ENCODE peak calls at places on chromosomes 12 and 14, in four cellular contexts. Y is H1, D is H9, X is IMR-90. N is an unnamed sample.

GRCh38 chr14:68695326-68695768 is 97.5 kb downstream of the ZFP36L1 start:
- DNase-seq in Y (no peak), D (no peak), X (peak), N (no peak)

GRCh38 chr12:131097247-131098177 is 143.8 kb downstream of the ADGRD1 start:
- DNase-seq in Y (no peak), D (peak), X (no peak), N (no peak)

GRCh38 chr14:23308721-23309445 is 2.2 kb downstream of the BCL2L2 start:
- DNase-seq in Y (no peak), D (no peak), X (no peak), N (no peak)

GRCh38 chr14:100738704-100739131 is 12.0 kb downstream of the DLK1 start:
- DNase-seq in Y (no peak), D (peak), X (no peak), N (no peak)

GRCh38 chr14:77238996-77239395 is 32.0 kb downstream of the NGB start:
- DNase-seq in Y (no peak), D (no peak), X (no peak), N (no peak)

GRCh38 chr12:44148936-44149335 is 313.1 kb downstream of the TMEM117 start:
- DNase-seq in Y (no peak), D (no peak), X (no peak), N (no peak)

GRCh38 chr14:55556929-55557623 is 22.9 kb upstream of the KTN1 start:
- DNase-seq in Y (no peak), D (no peak), X (peak), N (peak)

GRCh38 chr12:92502417-92503028 is 200.3 kb upstream of the PLEKHG7 start:
- DNase-seq in Y (no peak), D (no peak), X (no peak), N (peak)

GRCh38 chr14:25400607-25401206 is 350.8 kb upstream of the STXBP6 start:
- DNase-seq in Y (peak), D (peak), X (peak), N (peak)

GRCh38 chr14:97848351-97848980 is 1051.3 kb downstream of the VRK1 start:
- DNase-seq in Y (peak), D (no peak), X (no peak), N (peak)

GRCh38 chr12:20368653-20369163 is 371 bp downstream of the PDE3A start:
- DNase-seq in Y (no peak), D (peak), X (peak), N (peak)

GRCh38 chr14:60164404-60164716 is 838 bp downstream of the DHRS7 start:
- DNase-seq in Y (no peak), D (no peak), X (no peak), N (no peak)

GRCh38 chr12:41532072-41532471 is 344.0 kb downstream of the PDZRN4 start:
- DNase-seq in Y (no peak), D (no peak), X (peak), N (no peak)

GRCh38 chr14:32576088-32576795 is 247.1 kb downstream of the AKAP6 start:
- DNase-seq in Y (no peak), D (peak), X (peak), N (peak)

GRCh38 chr14:70289138-70289537 is 70.3 kb downstream of the COX16 start:
- DNase-seq in Y (no peak), D (no peak), X (no peak), N (no peak)

GRCh38 chr12:68871899-68872298 is 61.1 kb downstream of the CPM start:
- DNase-seq in Y (no peak), D (no peak), X (peak), N (peak)

GRCh38 chr12:96061864-96062453 is 26.6 kb upstream of the LTA4H start:
- DNase-seq in Y (peak), D (peak), X (peak), N (peak)

GRCh38 chr12:25796523-25797000 is 161.9 kb upstream of the RASSF8 start:
- DNase-seq in Y (no peak), D (no peak), X (peak), N (peak)

GRCh38 chr12:18079541-18080230 is 10.3 kb downstream of the RERGL start:
- DNase-seq in Y (no peak), D (no peak), X (no peak), N (peak)

GRCh38 chr12:122064780-122065588 is 13.6 kb upstream of the MLXIP start:
- DNase-seq in Y (peak), D (peak), X (peak), N (peak)

GRCh38 chr12:131102493-131102931 is 148.8 kb downstream of the ADGRD1 start:
- DNase-seq in Y (peak), D (peak), X (no peak), N (no peak)

GRCh38 chr12:50055831-50056628 is 1.4 kb upstream of the ASIC1 start:
- DNase-seq in Y (peak), D (peak), X (peak), N (peak)

GRCh38 chr14:23478109-23478698 is 8.7 kb downstream of the NGDN start:
- DNase-seq in Y (peak), D (no peak), X (peak), N (peak)

GRCh38 chr14:26598081-26598671 is 343 bp upstream of the NOVA1 start:
- DNase-seq in Y (peak), D (peak), X (peak), N (peak)

GRCh38 chr12:114669501-114670256 is 14.3 kb downstream of the TBX3 start:
- DNase-seq in Y (peak), D (peak), X (peak), N (peak)

GRCh38 chr12:50174971-50175715 is 8.0 kb upstream of the CERS5 start:
- DNase-seq in Y (no peak), D (no peak), X (peak), N (peak)

GRCh38 chr14:77364146-77364545 is 12.7 kb downstream of the TMED8 start:
- DNase-seq in Y (no peak), D (no peak), X (no peak), N (no peak)

GRCh38 chr12:12010277-12011031 is 60.3 kb upstream of the BCL2L14 start:
- DNase-seq in Y (no peak), D (no peak), X (peak), N (no peak)

GRCh38 chr14:52339262-52339661 is 25.1 kb downstream of the PTGER2 start:
- DNase-seq in Y (no peak), D (no peak), X (no peak), N (no peak)

GRCh38 chr12:75878382-75878720 is 153.2 kb downstream of the PHLDA1 start:
- DNase-seq in Y (no peak), D (no peak), X (peak), N (peak)

GRCh38 chr12:117098361-117099217 is 627 bp downstream of the TESC start:
- DNase-seq in Y (peak), D (no peak), X (no peak), N (no peak)

GRCh38 chr14:57686317-57686716 is 179.6 kb downstream of the SLC35F4 start:
- DNase-seq in Y (no peak), D (no peak), X (no peak), N (no peak)

GRCh38 chr14:69092840-69093422 is 60.0 kb downstream of the DCAF5 start:
- DNase-seq in Y (no peak), D (no peak), X (peak), N (no peak)

GRCh38 chr14:75803768-75804167 is 142.7 kb downstream of the TTLL5 start:
- DNase-seq in Y (no peak), D (no peak), X (no peak), N (peak)

GRCh38 chr12:70543444-70543843 is 93.8 kb downstream of the PTPRB start:
- DNase-seq in Y (no peak), D (no peak), X (peak), N (peak)

DNA sequence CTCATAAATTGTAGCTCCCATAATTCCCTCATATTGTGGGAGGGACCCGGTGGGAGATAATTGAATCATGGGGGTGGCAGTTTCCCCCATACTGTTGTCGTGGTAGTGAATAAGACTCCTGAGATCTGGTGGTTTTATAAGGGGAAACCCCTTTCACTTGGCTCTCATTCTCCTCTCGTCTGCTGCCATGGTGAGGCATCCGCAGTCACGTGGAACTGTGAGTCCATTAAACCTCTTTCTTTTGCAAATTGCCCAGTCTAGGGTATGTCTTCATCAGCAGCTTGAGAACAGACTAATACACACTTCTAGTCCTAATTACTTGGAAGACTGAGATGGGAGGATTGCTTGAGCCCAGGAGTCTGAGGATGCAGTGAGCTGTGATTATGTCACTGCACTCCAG is 64.4 kb downstream of the TMX1 start:
- DNase-seq in Y (no peak), D (peak), X (peak), N (no peak)
- H2BK5ac ChIP-seq in Y (peak), D (no peak), X (peak), N (no peak)

DNA sequence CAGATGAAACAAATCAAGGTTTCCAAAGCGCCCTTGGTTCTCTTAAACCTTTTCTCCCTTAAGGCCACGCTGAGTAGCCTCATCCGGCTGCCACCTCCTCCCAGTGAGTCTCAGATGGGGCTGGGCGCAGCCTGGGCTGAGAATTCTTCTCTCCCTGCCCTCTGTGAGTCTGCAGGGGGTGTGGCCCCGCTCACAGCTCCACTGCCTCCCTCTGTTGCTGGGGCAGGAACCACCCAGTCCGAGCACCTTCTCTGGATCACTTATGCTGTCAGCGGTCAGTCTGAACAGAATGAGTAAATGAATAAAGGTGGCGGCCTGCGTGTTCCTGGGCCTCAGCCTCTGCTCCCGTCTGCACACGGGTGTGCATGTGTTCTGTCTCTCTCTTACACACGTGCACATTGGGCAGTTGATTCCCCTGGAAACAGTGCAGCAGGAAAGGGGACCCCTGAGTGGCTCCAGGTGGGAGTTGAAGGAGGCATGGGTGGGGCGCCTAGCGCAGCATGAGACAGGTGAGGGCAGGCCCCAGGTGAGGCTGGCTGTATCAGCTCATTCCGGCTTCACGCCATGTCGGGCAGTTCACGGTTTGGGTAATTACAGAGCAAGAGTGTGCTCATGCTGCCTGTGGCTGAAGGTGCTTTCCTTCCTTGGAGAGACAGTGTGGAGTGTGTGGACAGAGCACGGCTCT is 4.3 kb downstream of the PAPLN start:
- DNase-seq in Y (peak), D (no peak), X (no peak), N (no peak)
- H3K4me2 ChIP-seq in Y (no peak), D (no peak), X (no peak), N (no peak)

GRCh38 chr14:61559641-61560201 is 135.6 kb upstream of the HIF1A start:
- DNase-seq in Y (no peak), D (peak), X (no peak), N (peak)
- H2BK5ac ChIP-seq in Y (no peak), D (no peak), X (peak), N (no peak)

GRCh38 chr14:101788016-101788695 is 26.6 kb downstream of the PPP2R5C start:
- DNase-seq in Y (no peak), D (no peak), X (no peak), N (no peak)

GRCh38 chr14:101790232-101790631 is 28.7 kb downstream of the PPP2R5C start:
- DNase-seq in Y (no peak), D (no peak), X (no peak), N (no peak)

GRCh38 chr14:101784631-101785030 is 23.1 kb downstream of the PPP2R5C start:
- DNase-seq in Y (no peak), D (no peak), X (no peak), N (no peak)

GRCh38 chr14:101791919-101792572 is 30.5 kb downstream of the PPP2R5C start:
- DNase-seq in Y (no peak), D (no peak), X (peak), N (no peak)

DNA sequence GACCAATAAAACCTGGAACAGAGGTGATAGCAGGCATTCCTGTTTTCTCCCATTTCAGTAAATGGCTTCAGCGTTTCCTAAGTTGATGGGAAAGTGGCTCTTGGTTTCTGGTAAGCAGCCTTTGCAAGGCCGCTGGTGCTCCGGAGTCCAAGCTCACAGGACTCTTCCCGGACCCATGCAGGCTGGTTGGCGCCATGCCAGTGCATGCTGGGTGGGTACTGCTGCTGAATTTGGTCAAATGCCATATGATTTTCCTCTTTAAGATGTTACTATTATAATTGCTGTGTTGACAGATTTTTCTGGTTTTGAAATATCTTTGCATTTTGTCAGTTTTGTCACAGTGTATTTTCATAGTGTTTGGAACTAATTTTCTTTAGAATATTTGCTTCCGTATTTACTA is 27.7 kb downstream of the PPP2R5C start:
- DNase-seq in Y (no peak), D (no peak), X (no peak), N (no peak)
- H3K4me2 ChIP-seq in Y (no peak), D (no peak), X (no peak), N (no peak)

GRCh38 chr14:91273885-91274273 is 29.4 kb upstream of the GPR68 start:
- DNase-seq in Y (no peak), D (no peak), X (no peak), N (no peak)
- H2BK5ac ChIP-seq in Y (no peak), D (no peak), X (no peak), N (no peak)

GRCh38 chr12:67645571-67645970 is 3.0 kb upstream of the DYRK2 start:
- DNase-seq in Y (no peak), D (no peak), X (peak), N (no peak)
- H3K4me2 ChIP-seq in Y (no peak), D (no peak), X (no peak), N (no peak)

GRCh38 chr12:124517260-124518050 is 50.0 kb downstream of the NCOR2 start:
- DNase-seq in Y (no peak), D (no peak), X (peak), N (no peak)
- H2BK5ac ChIP-seq in Y (peak), D (no peak), X (peak), N (no peak)

DNA sequence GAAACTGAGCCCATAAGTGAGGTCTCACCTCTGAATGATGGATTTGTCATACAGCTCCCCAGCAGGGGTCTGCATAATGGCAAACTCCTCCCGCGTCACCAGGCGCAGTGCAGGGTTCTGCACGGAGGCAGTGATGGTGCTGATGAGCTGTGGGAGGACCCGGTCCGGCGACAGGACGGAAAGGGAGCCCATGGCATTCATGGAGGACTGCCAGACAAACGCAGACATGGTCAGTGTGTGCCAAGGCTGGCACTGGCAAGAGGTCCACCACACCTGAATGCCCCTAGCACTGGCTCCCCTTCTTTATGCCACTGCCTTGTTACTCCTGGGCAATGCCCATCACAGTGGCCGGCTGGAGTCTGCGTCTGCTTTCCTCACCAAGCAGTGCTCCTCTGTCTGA is 32.7 kb downstream of the GCN1 start:
- DNase-seq in Y (no peak), D (no peak), X (no peak), N (no peak)
- H3K4me2 ChIP-seq in Y (no peak), D (no peak), X (no peak), N (no peak)